ENCODE peak calls at places on chromosome 10, in seven cellular contexts. X is EH, J is stromal cell of bone marrow, B is sigmoid colon, V is T-cell, H is glomerular endothelial cell, D is HS-5. E is an unnamed sample.

GRCh38 chr10:103761075-103761920 is 94.1 kb downstream of the SH3PXD2A start:
- DNase-seq in J (no peak), B (no peak), V (no peak), D (no peak), H (no peak), X (no peak), E (no peak)

GRCh38 chr10:23927926-23928325 is 281.0 kb upstream of the KIAA1217 start:
- DNase-seq in V (no peak), B (no peak), J (no peak), X (no peak), H (no peak), D (no peak), E (no peak)

GRCh38 chr10:7085913-7086589 is 324.8 kb downstream of the SFMBT2 start:
- DNase-seq in V (no peak), X (peak; percentile 80), D (no peak), J (peak; percentile 47), B (no peak), H (no peak), E (peak; percentile 10)

GRCh38 chr10:74337330-74338016 is 186.5 kb downstream of the ADK start:
- DNase-seq in V (no peak), B (no peak), J (no peak), H (no peak), X (peak; percentile 62), D (no peak), E (no peak)

GRCh38 chr10:83222300-83222699 is 917.0 kb upstream of the GHITM start:
- DNase-seq in D (no peak), V (no peak), J (no peak), X (no peak), B (no peak), H (no peak), E (no peak)

GRCh38 chr10:1180836-1181235 is 124.7 kb downstream of the WDR37 start:
- DNase-seq in V (no peak), J (no peak), H (no peak), B (peak; percentile 42), D (no peak), X (no peak), E (no peak)

GRCh38 chr10:4196948-4197390 is 412.0 kb upstream of the KLF6 start:
- DNase-seq in B (no peak), X (peak; percentile 56), J (no peak), D (no peak), V (no peak), H (no peak), E (peak; percentile 8)

GRCh38 chr10:63464402-63465292 is 1.1 kb downstream of the JMJD1C start:
- DNase-seq in J (peak; percentile 17), H (no peak), X (peak; percentile 58), D (peak; percentile 29), B (no peak), V (no peak), E (peak; percentile 74)

GRCh38 chr10:103542764-103543616 is 49.5 kb downstream of the NEURL1 start:
- DNase-seq in J (peak; percentile 29), B (no peak), D (no peak), V (no peak), H (no peak), X (peak; percentile 74), E (peak; percentile 66)

E was measured in adipocyte.